ENCODE peak calls at places on chromosomes 7 and 10, in five cellular contexts. F is A549, N is GM12878, V is HepG2, R is K562. D is an unnamed sample.

GRCh38 chr7:33872870-33873269 is 32.5 kb upstream of the BMPER start:
- DNase-seq in F (no peak), V (no peak), N (no peak), R (no peak), D (no peak)

GRCh38 chr7:86657948-86658347 is 14.2 kb downstream of the GRM3 start:
- DNase-seq in V (no peak), F (no peak), R (no peak), N (no peak), D (no peak)

GRCh38 chr7:68107256-68107655 is 1110.6 kb downstream of the TYW1 start:
- DNase-seq in R (no peak), F (no peak), N (no peak), V (no peak), D (no peak)

GRCh38 chr7:90816511-90817142 is 220.5 kb downstream of the CDK14 start:
- DNase-seq in F (no peak), V (peak), R (no peak), N (peak), D (no peak)

GRCh38 chr10:48655426-48656240 is 29.0 kb upstream of the WDFY4 start:
- DNase-seq in N (no peak), V (no peak), R (no peak), F (peak), D (peak)

GRCh38 chr10:12416396-12417090 is 67.2 kb downstream of the CAMK1D start:
- DNase-seq in R (no peak), N (no peak), F (no peak), V (no peak), D (no peak)

GRCh38 chr7:18552311-18552916 is 56.9 kb downstream of the HDAC9 start:
- DNase-seq in V (no peak), N (no peak), R (no peak), F (no peak), D (no peak)

GRCh38 chr7:111872837-111873646 is 310.8 kb upstream of the IMMP2L start:
- DNase-seq in N (no peak), F (no peak), V (no peak), R (no peak), D (peak)

GRCh38 chr10:7474388-7474787 is 63.6 kb upstream of the SFMBT2 start:
- DNase-seq in N (no peak), R (no peak), F (no peak), V (no peak), D (no peak)

GRCh38 chr10:76309744-76310441 is 878.5 kb downstream of the LRMDA start:
- DNase-seq in R (no peak), N (no peak), V (no peak), F (no peak), D (no peak)

GRCh38 chr7:11358637-11359036 is 385.0 kb downstream of the PHF14 start:
- DNase-seq in V (no peak), N (no peak), F (no peak), R (no peak), D (no peak)

GRCh38 chr10:80670774-80671173 is 133.1 kb downstream of the SH2D4B start:
- DNase-seq in N (no peak), V (no peak), F (no peak), R (no peak), D (no peak)

GRCh38 chr7:157564518-157565177 is 227.8 kb downstream of the DNAJB6 start:
- DNase-seq in V (no peak), N (no peak), R (no peak), F (no peak), D (no peak)

GRCh38 chr10:74150151-74151056 is at the start of gene AP3M1:
- DNase-seq in R (peak), N (peak), V (no peak), F (peak), D (peak)

GRCh38 chr10:124824507-124824906 is 22.9 kb downstream of the ABRAXAS2 start:
- DNase-seq in V (no peak), R (no peak), F (no peak), N (no peak), D (no peak)

GRCh38 chr7:123372368-123372767 is 162.0 kb downstream of the IQUB start:
- DNase-seq in V (no peak), N (no peak), F (no peak), R (no peak), D (no peak)

GRCh38 chr7:80967536-80968297 is 48.9 kb upstream of the SEMA3C start:
- DNase-seq in N (no peak), V (no peak), R (no peak), F (no peak), D (no peak)

GRCh38 chr7:101814996-101815825 is 2.2 kb upstream of the CUX1 start:
- DNase-seq in F (peak), V (no peak), R (peak), N (no peak), D (peak)

GRCh38 chr7:43647772-43648643 is 65.1 kb downstream of the STK17A start:
- DNase-seq in N (peak), F (peak), R (no peak), V (peak), D (peak)
- TF ChIP-seq JUNB in N (peak), F (peak), R (no peak), V (no peak), D (no peak)

GRCh38 chr7:155394413-155394812 is 63.5 kb upstream of the EN2 start:
- DNase-seq in N (no peak), F (no peak), R (no peak), V (no peak), D (no peak)
- TF ChIP-seq JUNB in N (no peak), F (no peak), R (no peak), V (no peak), D (no peak)

GRCh38 chr10:475709-476457 is 213.6 kb downstream of the DIP2C start:
- DNase-seq in V (no peak), R (no peak), N (no peak), F (no peak), D (no peak)
- TF ChIP-seq JUNB in V (no peak), R (no peak), N (no peak), F (no peak), D (no peak)

GRCh38 chr7:5693529-5693928 is 87.9 kb downstream of the RNF216 start:
- DNase-seq in N (peak), V (peak), F (no peak), R (no peak), D (peak)
- TF ChIP-seq JUNB in N (no peak), V (no peak), F (no peak), R (no peak), D (no peak)

DNA sequence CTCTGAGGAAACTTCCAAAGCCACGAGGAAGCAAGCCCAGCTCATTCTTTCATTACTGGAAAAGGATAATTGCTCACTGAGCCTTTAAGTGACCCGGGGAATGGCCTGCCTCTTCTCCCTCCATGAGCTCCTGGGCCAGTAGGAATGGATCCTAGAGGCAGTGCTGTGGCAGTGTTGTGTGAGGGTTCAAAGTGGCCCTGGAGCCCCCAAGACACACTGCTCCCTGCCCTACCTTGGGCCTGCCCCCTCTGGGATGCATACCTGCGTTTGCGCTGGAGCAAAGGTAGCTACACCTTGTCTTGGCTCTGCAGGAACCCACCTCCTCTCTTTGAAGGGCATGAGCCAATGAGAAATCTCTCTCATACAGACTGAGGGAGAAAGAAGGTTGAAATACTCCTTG is 115.8 kb upstream of the ANLN start:
- DNase-seq in F (no peak), N (no peak), R (no peak), V (no peak), D (no peak)
- TF ChIP-seq JUNB in F (no peak), N (no peak), R (no peak), V (no peak), D (no peak)

GRCh38 chr7:2248984-2249694 is 7.1 kb downstream of the NUDT1 start:
- DNase-seq in F (peak), N (peak), R (peak), V (no peak), D (peak)

GRCh38 chr7:2244404-2244803 is 2.4 kb downstream of the NUDT1 start:
- DNase-seq in V (no peak), R (no peak), N (no peak), F (no peak), D (no peak)

GRCh38 chr7:2245883-2246679 is 4.1 kb downstream of the NUDT1 start:
- DNase-seq in R (no peak), F (no peak), V (no peak), N (no peak), D (no peak)

GRCh38 chr7:2249744-2250323 is 7.8 kb downstream of the NUDT1 start:
- DNase-seq in F (no peak), V (no peak), R (no peak), N (no peak), D (no peak)

DNA sequence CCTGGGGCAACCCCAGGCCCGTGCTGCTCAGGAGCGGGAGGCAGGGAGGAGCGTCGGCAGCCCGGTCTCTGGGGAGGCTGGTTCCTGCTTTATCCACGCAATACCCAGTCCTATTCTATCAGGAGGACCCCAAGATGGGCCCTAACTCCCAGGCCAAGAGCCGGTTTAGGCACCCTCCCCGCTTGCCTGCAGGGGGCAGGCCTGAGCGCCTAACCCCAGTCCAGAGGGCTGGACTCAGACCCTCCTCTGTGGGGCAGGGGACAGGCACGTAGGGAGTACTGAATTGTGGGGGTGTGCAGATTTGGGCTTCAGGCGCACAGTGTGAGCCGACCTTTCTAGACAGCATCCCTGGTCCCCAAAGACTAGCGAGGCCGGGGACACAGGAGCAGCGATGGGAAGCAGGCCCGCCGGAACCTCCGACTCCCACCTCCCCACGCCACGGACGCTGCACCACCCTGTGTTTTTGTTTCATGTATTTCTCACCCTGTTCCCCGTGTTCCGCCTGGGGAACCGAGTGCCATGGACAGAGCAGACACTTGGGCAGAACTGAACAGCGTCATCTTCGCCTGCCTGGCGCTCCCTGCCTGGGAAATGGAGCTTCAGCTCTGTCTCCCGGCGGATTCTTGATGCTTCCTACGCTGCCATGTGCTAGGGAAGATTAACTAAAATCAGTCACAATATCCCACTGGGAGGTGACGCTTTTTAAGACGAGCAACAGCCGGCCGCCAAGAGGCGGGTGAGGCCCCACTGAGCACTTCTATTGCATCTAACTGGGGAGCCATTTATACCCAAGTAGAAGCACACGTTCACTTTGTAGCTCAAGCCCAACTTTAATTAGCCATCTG is 5.3 kb downstream of the NUDT1 start:
- DNase-seq in V (no peak), F (peak), R (peak), N (no peak), D (peak)
- TF ChIP-seq JUNB in V (no peak), F (no peak), R (no peak), N (no peak), D (no peak)

D was measured in GM23338.